ENCODE peak calls at places on chromosomes 5 and 9, in eight cellular contexts. E, L, S, U, C, J, B and G are unnamed samples.

GRCh38 chr5:169871816-169872215 is 108.5 kb downstream of the INSYN2B start:
- DNase-seq in B (no peak), S (no peak), L (no peak), E (no peak), U (no peak), C (no peak), J (no peak), G (no peak)

GRCh38 chr5:87268970-87269377 is 1.3 kb downstream of the RASA1 start:
- DNase-seq in S (no peak), C (no peak), J (no peak), U (no peak), E (no peak), B (no peak), L (no peak), G (peak)

GRCh38 chr9:127232833-127233549 is 31.6 kb upstream of the GARNL3 start:
- DNase-seq in E (no peak), L (no peak), S (no peak), B (no peak), C (no peak), J (no peak), U (no peak), G (no peak)

GRCh38 chr5:56233230-56233629 is at the start of gene ANKRD55:
- DNase-seq in U (no peak), B (no peak), S (no peak), C (no peak), E (peak), L (no peak), J (no peak), G (no peak)

GRCh38 chr9:86286278-86286677 is 3.9 kb upstream of the ISCA1 start:
- DNase-seq in L (no peak), S (no peak), J (no peak), U (no peak), E (no peak), C (no peak), B (no peak), G (no peak)

GRCh38 chr9:137176302-137177182 is 4.7 kb upstream of the TMEM210 start:
- DNase-seq in S (peak), C (no peak), B (no peak), L (peak), U (peak), E (no peak), J (no peak), G (peak)

GRCh38 chr5:172078726-172079345 is 72.4 kb upstream of the FBXW11 start:
- DNase-seq in S (no peak), U (no peak), C (peak), E (no peak), B (peak), L (no peak), J (no peak), G (no peak)

GRCh38 chr9:37522971-37523370 is 37.2 kb downstream of the POLR1E start:
- DNase-seq in S (no peak), C (no peak), L (no peak), J (no peak), E (no peak), U (no peak), B (no peak), G (no peak)

GRCh38 chr9:29129763-29130162 is 1556.5 kb upstream of the C9orf72 start:
- DNase-seq in E (no peak), J (no peak), B (no peak), C (no peak), S (no peak), U (no peak), L (no peak), G (no peak)

GRCh38 chr5:94577466-94578245 is 40.7 kb downstream of the KIAA0825 start:
- DNase-seq in U (no peak), C (no peak), J (no peak), B (no peak), L (no peak), E (no peak), S (no peak), G (peak)

GRCh38 chr5:142874537-142874936 is 104.4 kb downstream of the ARHGAP26 start:
- DNase-seq in B (peak), U (peak), L (no peak), C (peak), E (no peak), S (no peak), J (no peak), G (no peak)

GRCh38 chr9:15277400-15278137 is 29.4 kb downstream of the TTC39B start:
- DNase-seq in E (no peak), U (peak), S (no peak), C (no peak), L (no peak), B (no peak), J (no peak), G (peak)

GRCh38 chr5:93191426-93191825 is 389.6 kb downstream of the NR2F1-AS1 start:
- DNase-seq in J (no peak), U (no peak), C (no peak), B (no peak), E (no peak), S (no peak), L (no peak), G (no peak)

GRCh38 chr5:42993516-42994284 is 46.4 kb downstream of the ANXA2R start:
- DNase-seq in S (peak), L (peak), C (no peak), U (peak), B (peak), J (peak), E (no peak), G (no peak)

GRCh38 chr9:93096131-93096802 is at the start of gene CARD19:
- DNase-seq in B (peak), C (peak), E (peak), L (peak), J (no peak), S (peak), U (peak), G (no peak)

GRCh38 chr9:96441798-96442445 is 8.0 kb upstream of the HABP4 start:
- DNase-seq in U (peak), S (no peak), C (no peak), B (no peak), E (peak), J (no peak), L (no peak), G (peak)

GRCh38 chr5:39199335-39199734 is 20.0 kb downstream of the FYB1 start:
- DNase-seq in L (no peak), J (no peak), C (no peak), B (no peak), U (no peak), S (no peak), E (no peak), G (no peak)

GRCh38 chr5:115068239-115069086 is 101.2 kb downstream of the TRIM36 start:
- DNase-seq in S (peak), U (peak), L (peak), J (peak), B (no peak), E (no peak), C (no peak), G (peak)

GRCh38 chr5:104904561-104904960 is 1342.0 kb upstream of the NUDT12 start:
- DNase-seq in B (no peak), J (no peak), S (no peak), E (no peak), U (peak), L (no peak), C (no peak), G (no peak)

GRCh38 chr9:137064027-137064879 is 6.1 kb downstream of the SAPCD2 start:
- DNase-seq in J (peak), B (peak), L (no peak), U (peak), C (no peak), S (peak), E (peak), G (peak)

GRCh38 chr9:38370231-38370630 is 22.3 kb upstream of the ALDH1B1 start:
- DNase-seq in B (no peak), C (peak), U (no peak), S (no peak), E (no peak), L (no peak), J (no peak), G (no peak)

GRCh38 chr5:53782620-53783019 is 222.2 kb downstream of the NDUFS4 start:
- DNase-seq in L (peak), B (no peak), J (no peak), C (no peak), U (no peak), S (no peak), E (no peak), G (no peak)

GRCh38 chr9:128553695-128554094 is 1.3 kb downstream of the SPTAN1 start:
- DNase-seq in E (no peak), S (no peak), J (no peak), B (no peak), L (no peak), U (peak), C (no peak), G (no peak)